ENCODE peak calls at places on chromosomes 11 and 22, in five cellular contexts. F, H, U, E and N are unnamed samples.

GRCh38 chr22:31126869-31127175 is 4.1 kb downstream of the INPP5J start:
- DNase-seq in F (no peak), U (no peak), H (no peak), E (no peak), N (no peak)

GRCh38 chr22:31347251-31348008 is 1.3 kb upstream of the PATZ1 start:
- DNase-seq in E (peak; percentile 62), U (no peak), F (peak; percentile 82), H (peak; percentile 42), N (peak; percentile 39)

GRCh38 chr22:36077261-36077660 is 48.6 kb upstream of the RBFOX2 start:
- DNase-seq in H (no peak), E (no peak), U (no peak), F (no peak), N (no peak)

GRCh38 chr11:101792814-101793213 is 122.0 kb upstream of the CEP126 start:
- DNase-seq in E (no peak), H (no peak), U (no peak), F (no peak), N (no peak)

GRCh38 chr11:65355013-65355775 is 643 bp downstream of the TIGD3 start:
- DNase-seq in H (no peak), U (no peak), E (no peak), F (peak; percentile 84), N (peak; percentile 17)

GRCh38 chr22:33480118-33480517 is 421.9 kb upstream of the SYN3 start:
- DNase-seq in F (no peak), E (no peak), H (no peak), U (no peak), N (no peak)

GRCh38 chr11:34243620-34244493 is 114.0 kb downstream of the ABTB2 start:
- DNase-seq in U (no peak), F (no peak), H (no peak), E (peak; percentile 14), N (peak; percentile 62)

GRCh38 chr11:71451596-71452353 is 1.2 kb upstream of the NADSYN1 start:
- DNase-seq in H (no peak), E (no peak), U (no peak), F (no peak), N (no peak)

GRCh38 chr11:16986434-16987204 is 27.6 kb downstream of the PLEKHA7 start:
- DNase-seq in U (no peak), H (peak; percentile 16), E (peak; percentile 78), F (no peak), N (peak; percentile 64)

GRCh38 chr11:83456075-83456474 is 169.9 kb upstream of the CCDC90B start:
- DNase-seq in U (no peak), F (no peak), E (no peak), H (no peak), N (no peak)

GRCh38 chr22:46389081-46389480 is 53.6 kb downstream of the TRMU start:
- DNase-seq in F (no peak), E (no peak), H (no peak), U (no peak), N (no peak)

GRCh38 chr22:43404673-43405385 is 7.0 kb upstream of the MPPED1 start:
- DNase-seq in H (no peak), U (no peak), F (no peak), E (peak; percentile 68), N (no peak)

GRCh38 chr11:57426754-57427691 is at the start of gene SLC43A3:
- DNase-seq in U (no peak), H (peak; percentile 58), F (peak; percentile 53), E (peak; percentile 69), N (peak; percentile 78)

GRCh38 chr11:88555018-88555828 is 217.7 kb upstream of the CTSC start:
- DNase-seq in U (peak; percentile 93), E (peak; percentile 5), H (no peak), F (peak; percentile 39), N (no peak)

GRCh38 chr22:41377846-41378245 is 3.9 kb upstream of the TEF start:
- DNase-seq in F (no peak), U (no peak), E (no peak), H (no peak), N (no peak)